ENCODE peak calls at places on chromosomes 5 and 9, in nine cellular contexts. I is renal cortical epithelial cell; K is Calu3; B is NCI-H146; Y is CD4-positive, alpha-beta memory T cell; J is osteocyte; R is central memory CD8-positive, alpha-beta T cell; G is dorsolateral prefrontal cortex; U is neural crest cell. H is an unnamed sample.
A peak's percentile ranks its signal among the peaks of the same experiment; 100 is the strongest.

GRCh38 chr5:35470866-35471265 is 146.8 kb upstream of the SPEF2 start:
- DNase-seq in Y (no peak), J (no peak), I (peak; percentile 68), K (peak; percentile 1), B (no peak), R (no peak), U (no peak), G (no peak), H (no peak)

GRCh38 chr5:37501152-37501551 is 122.0 kb downstream of the WDR70 start:
- DNase-seq in J (no peak), B (no peak), U (no peak), G (no peak), I (peak; percentile 17), R (no peak), Y (no peak), K (no peak), H (no peak)

GRCh38 chr5:58263291-58263690 is 196.6 kb downstream of the PLK2 start:
- DNase-seq in Y (no peak), R (no peak), U (no peak), I (no peak), J (no peak), K (no peak), B (no peak), G (no peak), H (no peak)

GRCh38 chr5:154794525-154795234 is 39.5 kb downstream of the LARP1 start:
- DNase-seq in U (no peak), I (no peak), J (no peak), B (no peak), K (no peak), G (no peak), R (no peak), Y (no peak), H (no peak)

GRCh38 chr5:172173771-172174170 is 14.3 kb downstream of the STK10 start:
- DNase-seq in K (no peak), R (peak; percentile 48), I (no peak), B (no peak), U (no peak), G (no peak), J (no peak), Y (peak; percentile 60), H (peak; percentile 16)

GRCh38 chr9:124285903-124286291 is 28.1 kb downstream of the NEK6 start:
- DNase-seq in Y (no peak), J (peak; percentile 92), K (peak; percentile 49), B (no peak), I (peak; percentile 93), R (no peak), U (no peak), G (no peak), H (no peak)

GRCh38 chr9:36894695-36895310 is 139.3 kb downstream of the PAX5 start:
- DNase-seq in B (no peak), R (no peak), U (no peak), J (no peak), I (no peak), Y (no peak), G (no peak), K (no peak), H (no peak)

GRCh38 chr9:107251756-107252322 is 31.2 kb upstream of the RAD23B start:
- DNase-seq in K (no peak), I (peak; percentile 45), B (no peak), G (peak; percentile 45), Y (no peak), R (no peak), J (no peak), U (no peak), H (no peak)

GRCh38 chr5:138315751-138316278 is 15.8 kb downstream of the CDC25C start:
- DNase-seq in U (no peak), Y (no peak), I (no peak), J (no peak), G (no peak), K (no peak), B (no peak), R (no peak), H (no peak)

GRCh38 chr5:141598389-141599360 is 20.1 kb downstream of the DIAPH1 start:
- DNase-seq in G (no peak), B (no peak), U (no peak), J (no peak), R (no peak), Y (no peak), K (no peak), I (peak; percentile 77), H (no peak)

GRCh38 chr5:136162001-136162400 is 29.4 kb downstream of the SMAD5 start:
- DNase-seq in I (peak; percentile 52), J (no peak), G (no peak), U (no peak), R (no peak), B (no peak), K (no peak), Y (no peak), H (no peak)

GRCh38 chr9:121434946-121435345 is 64.7 kb downstream of the GGTA1 start:
- DNase-seq in J (no peak), K (no peak), U (no peak), G (no peak), I (no peak), R (no peak), Y (no peak), B (no peak), H (no peak)

GRCh38 chr9:107637421-107638420 is 148.2 kb upstream of the KLF4 start:
- DNase-seq in G (peak; percentile 82), R (no peak), I (peak; percentile 58), J (peak; percentile 96), K (peak; percentile 26), U (peak; percentile 51), Y (no peak), B (no peak), H (no peak)

GRCh38 chr5:1208221-1208742 is 6.9 kb downstream of the SLC6A19 start:
- DNase-seq in J (no peak), G (no peak), K (no peak), Y (no peak), U (no peak), R (no peak), I (no peak), B (no peak), H (no peak)

GRCh38 chr5:90932052-90932699 is 373.6 kb downstream of the ADGRV1 start:
- DNase-seq in B (peak; percentile 50), Y (peak; percentile 26), U (peak; percentile 42), K (peak; percentile 72), R (no peak), I (peak; percentile 69), J (no peak), G (no peak), H (no peak)

GRCh38 chr5:141040093-141040762 is 10.9 kb upstream of the PCDHB1 start:
- DNase-seq in B (peak; percentile 89), K (peak; percentile 73), G (peak; percentile 62), U (peak; percentile 61), Y (no peak), J (no peak), R (no peak), I (peak; percentile 23), H (no peak)

GRCh38 chr9:118767571-118767970 is 601.7 kb downstream of the BRINP1 start:
- DNase-seq in U (no peak), I (no peak), B (no peak), R (no peak), J (no peak), K (no peak), Y (no peak), G (no peak), H (no peak)

GRCh38 chr5:88690619-88691560 is 192.1 kb downstream of the MEF2C start:
- DNase-seq in B (peak; percentile 70), J (no peak), K (peak; percentile 79), Y (peak; percentile 71), R (peak; percentile 48), U (peak; percentile 68), I (peak; percentile 19), G (peak; percentile 90), H (peak; percentile 8)

GRCh38 chr9:6715755-6716643 is 41.8 kb upstream of the KDM4C start:
- DNase-seq in R (peak; percentile 35), I (no peak), K (peak; percentile 68), Y (peak; percentile 65), G (peak; percentile 67), U (no peak), B (no peak), J (no peak), H (peak; percentile 45)

GRCh38 chr9:1018121-1018520 is 32.0 kb upstream of the DMRT2 start:
- DNase-seq in B (no peak), J (no peak), R (no peak), Y (no peak), K (no peak), G (no peak), I (no peak), U (no peak), H (no peak)

GRCh38 chr5:53779541-53779981 is 219.1 kb downstream of the NDUFS4 start:
- DNase-seq in Y (no peak), G (no peak), I (peak; percentile 89), J (no peak), B (peak; percentile 6), U (no peak), R (no peak), K (no peak), H (no peak)

GRCh38 chr5:79023947-79024346 is 38.8 kb upstream of the ARSB start:
- DNase-seq in I (no peak), G (no peak), B (no peak), U (no peak), K (no peak), Y (no peak), J (no peak), R (no peak), H (no peak)

GRCh38 chr5:60503771-60504170 is 196.2 kb downstream of the DEPDC1B start:
- DNase-seq in J (no peak), I (no peak), K (no peak), B (no peak), G (no peak), U (no peak), Y (no peak), R (no peak), H (no peak)

GRCh38 chr9:109886617-109887016 is 106.6 kb downstream of the PALM2AKAP2 start:
- DNase-seq in B (no peak), K (no peak), R (no peak), Y (no peak), I (peak; percentile 17), G (no peak), J (no peak), U (no peak), H (no peak)

GRCh38 chr9:8863886-8864881 is 1064.6 kb upstream of the DMAC1 start:
- DNase-seq in K (no peak), U (no peak), Y (no peak), B (no peak), G (no peak), I (peak; percentile 88), R (no peak), J (no peak), H (no peak)

GRCh38 chr9:8961186-8961666 is 1161.6 kb upstream of the DMAC1 start:
- DNase-seq in J (no peak), K (no peak), Y (no peak), R (no peak), U (no peak), B (peak; percentile 68), I (peak; percentile 4), G (no peak), H (no peak)

GRCh38 chr5:31819926-31820516 is 181.1 kb downstream of the PDZD2 start:
- DNase-seq in U (no peak), G (no peak), Y (no peak), J (no peak), I (no peak), K (no peak), R (no peak), B (no peak), H (no peak)

GRCh38 chr5:156423597-156423996 is 96.6 kb downstream of the SGCD start:
- DNase-seq in I (no peak), Y (no peak), B (no peak), J (no peak), G (no peak), R (no peak), U (no peak), K (no peak), H (no peak)

H was measured in activated gamma-delta T cell.